ENCODE peak calls at places on chromosome 22, in six cellular contexts. M is neuronal stem cell, P is H1, T is IMR-90, E is mesenchymal stem cell, N is H9. F is an unnamed sample.

GRCh38 chr22:26553056-26553752 is 36.7 kb downstream of the TPST2 start:
- DNase-seq in M (no peak), N (no peak), E (peak), P (no peak), T (peak), F (no peak)

GRCh38 chr22:27715078-27715477 is 86.5 kb downstream of the MN1 start:
- DNase-seq in N (no peak), P (no peak), M (peak), E (no peak), T (no peak), F (no peak)

GRCh38 chr22:27576815-27577564 is 224.6 kb downstream of the MN1 start:
- DNase-seq in N (no peak), E (peak), T (peak), P (no peak), M (no peak), F (no peak)

GRCh38 chr22:29393019-29393608 is 4.7 kb upstream of the AP1B1 start:
- DNase-seq in E (no peak), M (no peak), T (no peak), P (no peak), N (peak), F (no peak)

GRCh38 chr22:45268167-45268957 is 16.4 kb upstream of the UPK3A start:
- DNase-seq in T (no peak), E (peak), M (peak), P (peak), N (peak), F (peak)

GRCh38 chr22:27575348-27575747 is 226.2 kb downstream of the MN1 start:
- DNase-seq in E (no peak), N (no peak), T (no peak), M (no peak), P (no peak), F (no peak)

GRCh38 chr22:25110846-25111578 is 88.6 kb upstream of the CRYBB3 start:
- DNase-seq in E (peak), T (peak), N (peak), P (peak), M (peak), F (peak)

GRCh38 chr22:29325785-29326315 is 10.4 kb upstream of the RASL10A start:
- DNase-seq in E (no peak), M (no peak), N (no peak), P (no peak), T (no peak), F (no peak)

GRCh38 chr22:32746715-32747114 is 54.8 kb upstream of the TIMP3 start:
- DNase-seq in T (no peak), P (no peak), M (no peak), N (no peak), E (no peak), F (peak)

GRCh38 chr22:30556388-30556787 is 9.8 kb upstream of the SEC14L6 start:
- DNase-seq in M (no peak), T (no peak), P (no peak), E (no peak), N (no peak), F (no peak)

GRCh38 chr22:23394525-23395326 is 185.4 kb downstream of the IGLL1 start:
- DNase-seq in E (no peak), T (no peak), N (no peak), P (no peak), M (no peak), F (no peak)

GRCh38 chr22:50469377-50470305 is 5.2 kb downstream of the SBF1 start:
- DNase-seq in M (no peak), N (peak), E (peak), T (peak), P (peak), F (peak)

GRCh38 chr22:42680648-42681047 is 31.5 kb upstream of the CYB5R3 start:
- DNase-seq in P (no peak), T (peak), E (peak), N (no peak), M (no peak), F (peak)

GRCh38 chr22:23187871-23188700 is 7.8 kb downstream of the BCR start:
- DNase-seq in E (no peak), P (no peak), N (no peak), T (peak), M (no peak), F (no peak)

GRCh38 chr22:46006379-46007002 is 29.5 kb upstream of the WNT7B start:
- DNase-seq in E (peak), N (peak), P (peak), T (peak), M (peak), F (peak)

DNA sequence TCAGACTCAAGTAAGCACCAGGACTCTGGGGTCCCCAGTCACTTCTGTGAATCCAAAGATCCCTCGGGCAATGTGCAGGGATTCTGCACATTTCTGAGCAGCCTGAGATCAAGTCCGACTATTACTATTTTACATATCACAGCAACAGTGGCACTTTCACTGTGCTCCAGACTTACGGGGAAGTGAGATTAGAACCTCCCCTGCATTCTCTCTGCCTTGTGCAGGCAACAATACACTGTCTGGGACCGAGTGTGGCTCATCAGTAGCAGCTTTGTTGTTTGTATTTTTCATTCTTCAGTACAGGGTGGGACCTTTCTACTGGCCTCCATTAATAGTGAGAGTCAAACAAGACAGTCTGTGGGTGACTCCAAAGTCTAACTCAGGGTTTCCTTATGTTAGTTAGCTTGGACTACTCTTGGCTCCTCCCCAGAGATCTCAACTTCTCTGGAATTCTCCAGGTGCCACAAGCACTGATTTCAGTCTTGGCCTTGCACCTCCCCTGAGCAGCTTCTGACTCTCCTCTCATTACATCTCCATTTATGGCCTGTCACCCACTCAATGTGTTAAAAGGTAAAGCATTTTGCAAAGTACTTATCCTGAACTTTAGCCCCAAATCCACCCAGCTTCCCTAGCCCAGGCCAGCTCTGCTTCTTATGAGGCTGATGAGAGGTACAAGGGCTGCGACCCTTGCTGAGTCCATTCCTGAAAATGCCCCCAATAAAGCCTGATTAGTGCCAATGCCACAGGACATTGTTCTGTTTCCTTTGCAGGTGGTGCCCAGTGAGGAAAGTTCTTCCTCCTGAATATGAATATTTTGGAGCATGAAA is 76.3 kb upstream of the TOP3B start:
- DNase-seq in N (no peak), M (no peak), T (no peak), P (no peak), E (no peak), F (no peak)
- H2BK15ac ChIP-seq in N (no peak), M (no peak), T (no peak), P (no peak), E (no peak), F (no peak)

DNA sequence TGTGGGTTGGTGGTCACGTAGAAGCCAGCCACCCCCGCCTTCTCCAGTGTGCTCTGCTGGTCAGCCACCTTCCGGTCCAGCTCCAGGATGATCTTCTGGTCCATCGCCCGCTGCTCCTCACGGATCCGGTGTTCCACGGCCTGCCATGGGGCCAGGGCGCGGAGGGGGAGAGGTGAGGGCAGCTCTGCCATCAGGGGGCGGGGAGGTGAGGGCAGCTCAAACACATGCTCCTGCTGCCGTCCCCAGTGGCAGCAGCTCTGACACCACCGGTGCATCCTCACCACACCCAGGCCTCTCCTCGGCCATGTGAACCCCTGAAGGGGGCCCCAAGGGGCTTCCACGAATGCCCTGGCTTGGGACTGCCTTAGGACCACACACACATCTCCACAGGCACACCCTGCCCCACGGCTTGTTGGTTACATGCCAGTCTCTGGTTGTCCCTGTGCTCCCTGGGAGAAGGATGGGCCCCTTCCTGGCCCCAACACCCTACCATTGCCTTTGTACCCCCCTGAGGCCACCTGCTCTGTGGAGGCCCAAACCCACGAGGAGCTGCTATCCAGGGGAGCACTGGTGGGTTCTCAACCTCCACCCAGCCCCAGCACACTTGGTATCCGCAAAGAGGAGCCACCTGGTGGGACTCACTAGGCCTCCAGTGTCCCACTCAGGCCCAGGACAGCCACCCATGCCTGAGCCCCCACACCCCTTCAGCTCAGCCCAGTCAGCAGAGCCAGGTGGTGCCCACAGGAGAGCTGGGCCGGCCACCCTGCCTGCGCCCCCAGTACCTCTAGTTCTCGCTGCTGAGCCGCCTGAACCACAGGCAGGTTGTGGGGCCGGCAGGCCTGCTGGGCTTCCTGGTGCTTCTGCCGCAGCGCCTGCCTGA is 4.3 kb downstream of the DGCR6L start:
- DNase-seq in T (no peak), P (no peak), N (peak), E (no peak), M (no peak), F (no peak)
- H3K4me2 ChIP-seq in T (no peak), P (no peak), N (no peak), E (no peak), M (no peak), F (no peak)

DNA sequence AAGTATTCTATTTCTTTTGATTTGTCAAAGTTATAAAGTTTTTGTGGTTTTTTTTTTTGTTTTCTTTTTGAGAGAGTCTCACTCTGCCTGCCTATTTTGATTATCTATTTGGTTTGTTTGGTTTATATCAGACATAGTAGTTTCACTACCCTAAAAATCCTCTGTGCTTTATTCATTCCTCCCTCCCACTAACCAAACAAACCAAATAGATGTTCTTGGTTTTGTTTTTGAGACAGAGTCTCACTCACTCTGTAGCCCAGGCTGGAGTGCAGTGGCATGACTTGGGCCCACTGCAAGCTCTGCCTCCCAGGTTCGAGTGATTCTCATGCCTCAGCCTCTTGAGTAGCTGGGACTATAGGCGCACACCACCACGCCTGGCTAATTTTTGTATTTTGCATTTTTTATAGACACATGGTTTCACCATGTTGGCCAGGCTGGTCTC is 67.9 kb downstream of the ENTHD1 start:
- DNase-seq in M (no peak), E (no peak), T (no peak), N (no peak), P (no peak), F (no peak)
- H2BK15ac ChIP-seq in M (no peak), E (no peak), T (no peak), N (no peak), P (no peak), F (no peak)

DNA sequence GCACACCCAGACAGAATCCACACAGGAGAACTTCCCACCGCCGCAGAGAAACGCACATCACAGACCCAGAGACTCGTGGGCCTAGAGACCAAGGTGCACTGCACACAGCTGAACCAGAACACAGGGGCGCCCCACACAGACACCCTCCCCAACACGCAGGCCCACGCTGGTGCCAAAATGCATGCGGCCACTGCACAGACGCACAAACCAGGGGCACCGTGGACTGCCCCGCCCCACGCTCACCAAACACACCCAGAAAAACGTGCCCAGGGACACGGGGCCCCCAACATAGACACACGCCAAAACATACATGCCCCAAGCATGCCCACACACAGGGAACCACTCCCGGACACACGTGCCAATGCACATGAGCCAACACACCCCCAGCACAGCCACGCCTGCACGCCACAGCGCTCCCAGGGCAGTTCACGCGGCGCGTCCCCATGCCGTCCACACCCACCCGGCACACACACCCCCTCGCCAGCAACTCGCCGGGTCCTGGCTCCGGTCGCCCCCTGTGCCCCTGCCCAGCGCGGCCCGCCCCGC is 7.8 kb downstream of the ELFN2 start:
- DNase-seq in M (no peak), E (no peak), T (no peak), P (no peak), N (no peak), F (no peak)
- H3K4me2 ChIP-seq in M (peak), E (peak), T (peak), P (peak), N (peak), F (no peak)

DNA sequence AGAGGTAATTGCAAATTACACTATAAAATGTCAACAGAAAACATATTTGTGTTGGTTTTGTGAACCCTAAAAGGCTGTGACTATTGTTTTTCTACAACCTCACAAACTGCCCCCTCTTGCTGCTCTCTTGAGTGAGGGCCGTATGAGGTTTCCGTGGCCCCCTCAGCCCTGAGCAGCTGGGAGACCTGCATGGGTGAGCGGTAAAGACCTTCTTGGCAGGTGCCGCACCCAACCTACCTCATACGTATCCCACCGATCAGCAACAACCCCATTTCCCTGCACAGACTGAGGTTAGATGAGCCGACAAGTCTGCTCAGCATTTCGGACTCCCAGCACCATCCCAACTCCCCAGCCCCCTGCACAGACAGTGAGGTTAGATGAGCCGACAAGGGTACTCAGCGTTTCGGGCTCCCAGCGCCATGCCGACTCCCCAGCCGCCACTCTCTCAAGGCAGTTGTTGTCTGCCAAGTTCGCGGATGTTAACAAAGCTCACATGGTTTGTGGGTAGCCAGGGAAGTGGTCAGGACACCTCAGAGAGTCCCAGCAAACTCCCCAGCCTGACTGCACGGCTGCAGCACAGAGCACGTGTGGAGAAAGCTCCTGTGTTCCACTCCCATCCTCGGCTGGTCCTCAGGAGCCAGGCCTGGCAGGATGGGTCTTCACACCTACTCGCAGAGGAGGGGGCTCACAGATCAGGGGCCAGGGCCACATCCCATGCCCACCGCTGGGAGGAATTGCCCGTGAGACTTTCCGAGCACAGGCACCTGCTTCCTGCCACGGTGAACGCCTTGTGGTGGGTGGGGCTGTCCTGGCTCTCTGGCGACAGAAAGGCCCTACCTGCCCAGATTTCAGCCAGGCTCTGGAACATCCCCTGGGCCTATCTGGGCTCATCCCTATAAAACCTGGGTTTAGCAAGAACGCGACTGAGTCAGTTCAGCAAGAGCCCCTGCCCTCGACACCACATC is 502.9 kb downstream of the BRD1 start:
- DNase-seq in P (no peak), T (no peak), N (no peak), E (no peak), M (no peak), F (no peak)
- H2BK15ac ChIP-seq in P (no peak), T (no peak), N (no peak), E (no peak), M (no peak), F (no peak)